ENCODE peak calls at places on chromosomes 11 and 22, in eight cellular contexts. P is bronchial epithelial cell; G is dermis microvascular lymphatic vessel endothelial cell; L is NCI-H82; Q is stimulated activated CD4-positive, alpha-beta T cell treated with anti-CD3 and anti-CD28 coated beads, Interleukin-1b, Interleukin-23, amount 100 ng/mL, for 24 hours; X is iris pigment epithelial cell; V is activated naive CD8-positive, alpha-beta T cell treated with anti-CD3 and anti-CD28 coated beads, Interleukin-2, amount 50 U/mL, for 24 hours; O is fibroblast of villous mesenchyme. N is an unnamed sample.

GRCh38 chr11:27965559-27965958 is 142.4 kb downstream of the KIF18A start:
- DNase-seq in V (no peak), L (no peak), Q (no peak), X (no peak), P (peak; percentile 1), O (no peak), G (no peak), N (no peak)

GRCh38 chr22:26778372-26778771 is 121.0 kb downstream of the MIAT start:
- DNase-seq in Q (no peak), L (no peak), V (no peak), G (no peak), O (no peak), X (no peak), P (no peak), N (no peak)

GRCh38 chr11:612201-612960 is 3.4 kb downstream of the IRF7 start:
- DNase-seq in V (no peak), L (peak; percentile 43), Q (no peak), O (peak; percentile 21), X (peak; percentile 22), G (no peak), P (no peak), N (no peak)

GRCh38 chr11:17014321-17014773 is at the start of gene PLEKHA7:
- DNase-seq in G (no peak), Q (no peak), X (no peak), P (no peak), L (peak; percentile 33), V (no peak), O (no peak), N (no peak)

GRCh38 chr11:76588455-76589325 is 81.9 kb downstream of the LRRC32 start:
- DNase-seq in Q (no peak), V (no peak), X (peak; percentile 82), P (no peak), L (no peak), G (peak; percentile 91), O (peak; percentile 73), N (no peak)

GRCh38 chr11:85749287-85749834 is 61.6 kb downstream of the SYTL2 start:
- DNase-seq in Q (no peak), O (no peak), L (no peak), V (no peak), P (no peak), X (no peak), G (no peak), N (no peak)

GRCh38 chr11:33128739-33129138 is 32.5 kb downstream of the CSTF3 start:
- DNase-seq in G (no peak), P (peak; percentile 55), V (no peak), O (no peak), L (no peak), X (no peak), Q (no peak), N (no peak)

GRCh38 chr11:32613500-32614151 is 30.0 kb downstream of the EIF3M start:
- DNase-seq in X (no peak), Q (no peak), G (no peak), V (no peak), O (no peak), P (no peak), L (no peak), N (no peak)

GRCh38 chr11:115132829-115133228 is 371.4 kb downstream of the CADM1 start:
- DNase-seq in P (no peak), X (peak; percentile 5), G (no peak), Q (no peak), V (no peak), L (peak; percentile 19), O (no peak), N (no peak)

GRCh38 chr11:69686452-69686851 is 11.3 kb upstream of the LTO1 start:
- DNase-seq in O (no peak), P (no peak), G (no peak), Q (no peak), V (no peak), L (no peak), X (no peak), N (no peak)

GRCh38 chr11:118167253-118167652 is 9.2 kb downstream of the SCN2B start:
- DNase-seq in V (no peak), Q (no peak), O (no peak), G (no peak), P (no peak), L (no peak), X (no peak), N (no peak)

GRCh38 chr11:36165638-36166389 is 123.4 kb downstream of the COMMD9 start:
- DNase-seq in G (peak; percentile 43), P (no peak), O (no peak), L (no peak), Q (no peak), V (no peak), X (no peak), N (no peak)

GRCh38 chr11:118373263-118373662 is 13.9 kb downstream of the UBE4A start:
- DNase-seq in O (no peak), Q (no peak), L (no peak), X (no peak), V (no peak), P (no peak), G (no peak), N (no peak)